ENCODE peak calls at places on chromosomes 3 and 15, in four cellular contexts. One of them, this sample, is unnamed.

GRCh38 chr3:114510201-114510600 is 216.4 kb downstream of the TIGIT start:
- DNase-seq in heart left ventricle: no peak
- DNase-seq in tibial nerve: no peak
- DNase-seq in lung: no peak
- DNase-seq in this sample: no peak

GRCh38 chr15:82894971-82895520 is 57.5 kb downstream of the HOMER2 start:
- DNase-seq in heart left ventricle: no peak
- DNase-seq in tibial nerve: no peak
- DNase-seq in lung: no peak
- DNase-seq in this sample: no peak

GRCh38 chr15:41797194-41797593 is 22.9 kb downstream of the MAPKBP1 start:
- DNase-seq in heart left ventricle: no peak
- DNase-seq in tibial nerve: no peak
- DNase-seq in lung: no peak
- DNase-seq in this sample: no peak

GRCh38 chr3:193815246-193816027 is 222.4 kb downstream of the OPA1 start:
- DNase-seq in heart left ventricle: no peak
- DNase-seq in tibial nerve: no peak
- DNase-seq in lung: no peak
- DNase-seq in this sample: no peak

GRCh38 chr3:141489184-141489583 is 2.4 kb downstream of the RASA2 start:
- DNase-seq in heart left ventricle: no peak
- DNase-seq in tibial nerve: no peak
- DNase-seq in lung: no peak
- DNase-seq in this sample: no peak

GRCh38 chr15:58864602-58865419 is 68.7 kb downstream of the SLTM start:
- DNase-seq in heart left ventricle: peak
- DNase-seq in tibial nerve: no peak
- DNase-seq in lung: peak
- DNase-seq in this sample: peak

GRCh38 chr3:123793425-123793824 is 90.7 kb downstream of the MYLK start:
- DNase-seq in heart left ventricle: no peak
- DNase-seq in tibial nerve: no peak
- DNase-seq in lung: no peak
- DNase-seq in this sample: no peak

GRCh38 chr15:35121611-35122359 is 36.7 kb upstream of the NANOGP8 start:
- DNase-seq in heart left ventricle: peak
- DNase-seq in tibial nerve: no peak
- DNase-seq in lung: no peak
- DNase-seq in this sample: no peak

GRCh38 chr3:186790261-186790981 is 7.0 kb downstream of the EIF4A2 start:
- DNase-seq in heart left ventricle: no peak
- DNase-seq in tibial nerve: no peak
- DNase-seq in lung: no peak
- DNase-seq in this sample: peak

GRCh38 chr3:123561188-123561587 is 23.7 kb downstream of the HACD2 start:
- DNase-seq in heart left ventricle: no peak
- DNase-seq in tibial nerve: no peak
- DNase-seq in lung: no peak
- DNase-seq in this sample: no peak

GRCh38 chr15:45326280-45326679 is 52.1 kb downstream of the GATM start:
- DNase-seq in heart left ventricle: no peak
- DNase-seq in tibial nerve: no peak
- DNase-seq in lung: no peak
- DNase-seq in this sample: no peak

GRCh38 chr3:172711457-172711800 is 562 bp upstream of the NCEH1 start:
- DNase-seq in heart left ventricle: no peak
- DNase-seq in tibial nerve: no peak
- DNase-seq in lung: no peak
- DNase-seq in this sample: no peak

GRCh38 chr3:172707967-172708366 is 2.9 kb downstream of the NCEH1 start:
- DNase-seq in heart left ventricle: no peak
- DNase-seq in tibial nerve: no peak
- DNase-seq in lung: no peak
- DNase-seq in this sample: peak

GRCh38 chr3:172709776-172710708 is 825 bp downstream of the NCEH1 start:
- DNase-seq in heart left ventricle: peak
- DNase-seq in tibial nerve: peak
- DNase-seq in lung: peak
- DNase-seq in this sample: peak

GRCh38 chr3:172710709-172711456 is at the start of gene NCEH1:
- DNase-seq in heart left ventricle: peak
- DNase-seq in tibial nerve: peak
- DNase-seq in lung: peak
- DNase-seq in this sample: peak

DNA sequence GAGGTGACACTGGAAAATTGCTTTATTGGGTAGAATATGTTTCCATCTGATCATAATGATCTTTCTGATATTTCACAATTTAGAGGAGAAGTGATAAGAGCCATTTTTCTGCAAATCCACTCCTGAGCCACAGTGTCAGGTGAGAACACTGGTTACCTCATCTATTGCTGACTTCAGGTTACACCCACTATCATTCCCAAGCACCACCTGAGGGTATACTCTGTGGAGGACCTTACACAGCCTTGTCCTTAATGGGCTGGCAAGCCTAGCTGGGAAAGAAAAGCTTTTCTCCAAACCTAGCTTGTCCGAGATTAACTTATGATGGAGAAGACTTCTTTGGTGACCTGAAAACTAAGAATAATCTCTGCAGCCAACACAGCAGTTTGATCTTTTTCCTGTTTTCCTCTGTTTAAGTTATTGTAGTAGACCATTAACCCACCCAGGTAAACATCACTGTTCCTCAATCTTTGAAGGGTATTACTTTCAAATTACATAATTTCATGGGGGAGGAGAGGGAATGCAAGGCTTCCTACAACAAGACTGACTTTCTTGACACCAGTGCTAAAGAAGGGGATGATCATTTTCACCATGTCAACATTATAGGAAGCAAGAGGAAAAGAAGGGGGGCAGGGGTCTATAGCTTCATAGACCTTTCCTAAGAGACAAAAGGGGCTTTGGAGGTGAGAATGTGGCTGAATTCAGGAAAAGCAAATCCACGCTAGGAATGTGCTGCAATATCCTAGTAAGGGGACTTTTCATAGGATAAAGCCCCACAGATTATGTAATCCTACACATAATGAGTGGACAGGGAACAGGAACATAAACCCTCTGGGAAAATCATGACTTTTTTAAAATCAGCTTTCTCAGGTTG is 1.7 kb downstream of the NCEH1 start:
- DNase-seq in heart left ventricle: no peak
- DNase-seq in tibial nerve: no peak
- DNase-seq in lung: no peak
- DNase-seq in this sample: peak
- H3K4me3 ChIP-seq in heart left ventricle: peak
- H3K4me3 ChIP-seq in tibial nerve: no peak
- H3K4me3 ChIP-seq in lung: no peak
- H3K4me3 ChIP-seq in this sample: no peak

DNA sequence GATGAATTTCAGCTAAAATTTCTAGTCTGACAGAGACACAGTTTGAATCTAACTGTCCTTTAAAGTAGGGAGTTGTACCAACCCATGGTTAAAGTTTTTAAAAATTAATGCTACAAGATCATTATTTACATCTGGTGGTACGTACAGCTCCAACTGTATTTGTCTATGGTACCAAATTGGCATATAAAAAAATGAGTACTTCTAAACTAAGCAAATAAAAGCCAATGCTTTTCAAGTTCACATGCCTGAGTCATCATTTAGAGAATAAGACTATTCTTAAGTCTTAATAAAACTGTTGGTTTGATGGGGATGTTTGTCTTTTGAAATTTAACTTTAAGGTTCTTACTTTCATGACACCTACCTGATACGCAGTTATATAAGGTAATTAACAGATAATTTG is 21.0 kb upstream of the IFT57 start:
- DNase-seq in heart left ventricle: no peak
- DNase-seq in tibial nerve: no peak
- DNase-seq in lung: no peak
- DNase-seq in this sample: no peak
- TF ChIP-seq CTCF in heart left ventricle: no peak
- TF ChIP-seq CTCF in tibial nerve: no peak
- TF ChIP-seq CTCF in lung: no peak
- TF ChIP-seq CTCF in this sample: no peak

GRCh38 chr15:40367038-40367672 is 9.1 kb downstream of the DISP2 start:
- DNase-seq in heart left ventricle: peak
- DNase-seq in tibial nerve: no peak
- DNase-seq in lung: no peak
- DNase-seq in this sample: no peak
- H3K4me3 ChIP-seq in heart left ventricle: no peak
- H3K4me3 ChIP-seq in tibial nerve: no peak
- H3K4me3 ChIP-seq in lung: no peak
- H3K4me3 ChIP-seq in this sample: no peak

DNA sequence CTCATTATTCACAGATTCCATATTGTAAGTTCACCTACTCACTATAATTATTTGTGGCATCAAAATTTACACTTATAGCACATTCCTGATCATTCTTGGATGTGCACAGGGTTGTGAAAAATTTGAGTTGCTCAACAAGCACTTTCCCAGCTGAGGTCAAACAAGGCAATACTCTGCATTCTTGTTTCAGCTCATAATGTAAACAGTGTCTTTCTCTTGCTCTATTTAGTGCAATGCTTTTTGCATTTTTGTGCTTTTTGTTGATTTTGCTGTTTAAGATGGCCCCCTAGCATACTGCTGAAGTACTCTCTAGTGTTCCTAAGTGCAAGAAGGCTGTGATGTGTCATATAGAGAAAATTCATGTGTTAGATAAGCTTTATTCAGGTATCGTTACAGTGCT is 66.7 kb upstream of the TNIK start:
- DNase-seq in heart left ventricle: no peak
- DNase-seq in tibial nerve: no peak
- DNase-seq in lung: no peak
- DNase-seq in this sample: peak
- TF ChIP-seq CTCF in heart left ventricle: no peak
- TF ChIP-seq CTCF in tibial nerve: no peak
- TF ChIP-seq CTCF in lung: no peak
- TF ChIP-seq CTCF in this sample: no peak

DNA sequence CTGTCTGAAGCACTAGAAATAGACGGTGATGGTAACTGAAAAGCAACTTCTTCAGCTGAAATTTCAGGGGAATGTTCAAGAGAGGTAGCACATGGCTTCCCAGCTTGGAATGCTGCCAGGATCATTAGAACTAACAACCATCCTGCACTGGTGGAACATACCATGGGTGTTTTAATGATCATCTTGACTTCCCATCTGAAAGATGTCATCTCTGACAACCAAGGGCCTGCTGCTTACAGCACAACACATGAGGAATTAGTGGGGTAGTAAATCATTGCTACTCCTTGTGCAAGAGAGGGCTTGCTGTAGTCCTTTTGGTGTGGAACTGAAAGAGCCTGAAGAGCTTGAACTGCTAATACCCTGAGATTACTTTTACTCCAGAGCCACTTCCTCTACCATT is 853.7 kb downstream of the MCTP2 start:
- DNase-seq in heart left ventricle: no peak
- DNase-seq in tibial nerve: no peak
- DNase-seq in lung: no peak
- DNase-seq in this sample: no peak
- H3K4me3 ChIP-seq in heart left ventricle: no peak
- H3K4me3 ChIP-seq in tibial nerve: no peak
- H3K4me3 ChIP-seq in lung: no peak
- H3K4me3 ChIP-seq in this sample: no peak

GRCh38 chr3:128845119-128845518 is 34.3 kb upstream of the ACAD9 start:
- DNase-seq in heart left ventricle: no peak
- DNase-seq in tibial nerve: no peak
- DNase-seq in lung: no peak
- DNase-seq in this sample: no peak
- TF ChIP-seq CTCF in heart left ventricle: no peak
- TF ChIP-seq CTCF in tibial nerve: no peak
- TF ChIP-seq CTCF in lung: no peak
- TF ChIP-seq CTCF in this sample: no peak

GRCh38 chr3:3110299-3110630 is at the start of gene IL5RA:
- DNase-seq in heart left ventricle: no peak
- DNase-seq in tibial nerve: no peak
- DNase-seq in lung: no peak
- DNase-seq in this sample: peak
- H3K4me3 ChIP-seq in heart left ventricle: peak
- H3K4me3 ChIP-seq in tibial nerve: no peak
- H3K4me3 ChIP-seq in lung: no peak
- H3K4me3 ChIP-seq in this sample: no peak

DNA sequence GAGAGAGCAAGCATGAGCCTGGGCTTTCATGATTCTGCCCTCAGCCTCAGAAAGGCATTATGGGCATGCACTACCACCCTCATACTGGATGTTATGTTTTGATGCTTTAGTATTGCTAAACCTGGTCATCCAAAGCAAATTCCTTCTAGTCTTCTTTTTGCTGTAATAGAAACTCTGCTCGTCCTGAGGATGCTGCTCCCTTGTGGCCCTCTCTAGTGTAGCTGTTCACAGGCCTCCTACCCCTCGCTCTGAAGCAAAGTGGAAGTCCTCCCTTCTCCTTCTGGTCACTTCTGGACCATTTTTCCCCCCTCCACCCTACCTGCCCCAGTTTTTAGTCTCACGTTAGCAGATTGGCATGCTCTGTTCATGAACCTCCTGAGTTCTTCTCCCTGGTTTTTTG is 22.9 kb upstream of the CCNL1 start:
- DNase-seq in heart left ventricle: no peak
- DNase-seq in tibial nerve: no peak
- DNase-seq in lung: no peak
- DNase-seq in this sample: no peak
- TF ChIP-seq CTCF in heart left ventricle: no peak
- TF ChIP-seq CTCF in tibial nerve: no peak
- TF ChIP-seq CTCF in lung: no peak
- TF ChIP-seq CTCF in this sample: peak

GRCh38 chr3:15292765-15293522 is 39.4 kb downstream of the SH3BP5 start:
- DNase-seq in heart left ventricle: no peak
- DNase-seq in tibial nerve: peak
- DNase-seq in lung: no peak
- DNase-seq in this sample: peak
- H3K4me3 ChIP-seq in heart left ventricle: no peak
- H3K4me3 ChIP-seq in tibial nerve: no peak
- H3K4me3 ChIP-seq in lung: no peak
- H3K4me3 ChIP-seq in this sample: no peak